ENCODE peak calls at places on chromosomes 4 and X, in five cellular contexts. One of them, this sample, is unnamed.

GRCh38 chrX:136453771-136454170 is 34.0 kb upstream of the BRS3 start:
- DNase-seq in RCC 7860: no peak
- DNase-seq in right cardiac atrium: no peak
- DNase-seq in mesenteric fat pad: no peak
- DNase-seq in stimulated activated CD8-positive, alpha-beta memory T cell treated with anti-CD3 and anti-CD28 coated beads, Interleukin-7, amount 100 ng/mL, for 24 hours: no peak
- DNase-seq in this sample: no peak

GRCh38 chr4:1376841-1377605 is 29.2 kb downstream of the NKX1-1 start:
- DNase-seq in RCC 7860: no peak
- DNase-seq in mesenteric fat pad: no peak
- DNase-seq in right cardiac atrium: peak
- DNase-seq in stimulated activated CD8-positive, alpha-beta memory T cell treated with anti-CD3 and anti-CD28 coated beads, Interleukin-7, amount 100 ng/mL, for 24 hours: no peak
- DNase-seq in this sample: no peak

GRCh38 chrX:150533863-150534262 is 34.6 kb upstream of the MTM1 start:
- DNase-seq in stimulated activated CD8-positive, alpha-beta memory T cell treated with anti-CD3 and anti-CD28 coated beads, Interleukin-7, amount 100 ng/mL, for 24 hours: no peak
- DNase-seq in mesenteric fat pad: no peak
- DNase-seq in right cardiac atrium: no peak
- DNase-seq in RCC 7860: no peak
- DNase-seq in this sample: no peak

GRCh38 chrX:136880003-136880451 is 498 bp downstream of the RBMX start:
- DNase-seq in right cardiac atrium: peak
- DNase-seq in RCC 7860: no peak
- DNase-seq in stimulated activated CD8-positive, alpha-beta memory T cell treated with anti-CD3 and anti-CD28 coated beads, Interleukin-7, amount 100 ng/mL, for 24 hours: no peak
- DNase-seq in mesenteric fat pad: no peak
- DNase-seq in this sample: peak

GRCh38 chrX:130109429-130110378 is 593 bp downstream of the ELF4 start:
- DNase-seq in mesenteric fat pad: no peak
- DNase-seq in stimulated activated CD8-positive, alpha-beta memory T cell treated with anti-CD3 and anti-CD28 coated beads, Interleukin-7, amount 100 ng/mL, for 24 hours: no peak
- DNase-seq in RCC 7860: no peak
- DNase-seq in right cardiac atrium: no peak
- DNase-seq in this sample: no peak

GRCh38 chr4:142354041-142354440 is 492.1 kb downstream of the INPP4B start:
- DNase-seq in stimulated activated CD8-positive, alpha-beta memory T cell treated with anti-CD3 and anti-CD28 coated beads, Interleukin-7, amount 100 ng/mL, for 24 hours: no peak
- DNase-seq in right cardiac atrium: no peak
- DNase-seq in mesenteric fat pad: no peak
- DNase-seq in RCC 7860: no peak
- DNase-seq in this sample: no peak

GRCh38 chrX:109774706-109775105 is 41.6 kb upstream of the ACSL4 start:
- DNase-seq in stimulated activated CD8-positive, alpha-beta memory T cell treated with anti-CD3 and anti-CD28 coated beads, Interleukin-7, amount 100 ng/mL, for 24 hours: no peak
- DNase-seq in mesenteric fat pad: no peak
- DNase-seq in RCC 7860: peak
- DNase-seq in right cardiac atrium: no peak
- DNase-seq in this sample: peak

GRCh38 chr4:7107166-7107905 is 39.5 kb upstream of the GRPEL1 start:
- DNase-seq in right cardiac atrium: no peak
- DNase-seq in mesenteric fat pad: no peak
- DNase-seq in stimulated activated CD8-positive, alpha-beta memory T cell treated with anti-CD3 and anti-CD28 coated beads, Interleukin-7, amount 100 ng/mL, for 24 hours: no peak
- DNase-seq in RCC 7860: no peak
- DNase-seq in this sample: no peak

GRCh38 chr4:181612240-181612639 is 631.0 kb upstream of the TENM3 start:
- DNase-seq in right cardiac atrium: no peak
- DNase-seq in stimulated activated CD8-positive, alpha-beta memory T cell treated with anti-CD3 and anti-CD28 coated beads, Interleukin-7, amount 100 ng/mL, for 24 hours: no peak
- DNase-seq in RCC 7860: no peak
- DNase-seq in mesenteric fat pad: no peak
- DNase-seq in this sample: no peak

GRCh38 chr4:73985528-73985852 is 2.5 kb downstream of the PPBP start:
- DNase-seq in mesenteric fat pad: no peak
- DNase-seq in stimulated activated CD8-positive, alpha-beta memory T cell treated with anti-CD3 and anti-CD28 coated beads, Interleukin-7, amount 100 ng/mL, for 24 hours: no peak
- DNase-seq in right cardiac atrium: no peak
- DNase-seq in RCC 7860: no peak
- DNase-seq in this sample: no peak

GRCh38 chr4:70518716-70519115 is 347 bp downstream of the AMTN start:
- DNase-seq in RCC 7860: no peak
- DNase-seq in stimulated activated CD8-positive, alpha-beta memory T cell treated with anti-CD3 and anti-CD28 coated beads, Interleukin-7, amount 100 ng/mL, for 24 hours: no peak
- DNase-seq in right cardiac atrium: no peak
- DNase-seq in mesenteric fat pad: no peak
- DNase-seq in this sample: no peak

GRCh38 chr4:11313157-11313943 is 115.3 kb downstream of the HS3ST1 start:
- DNase-seq in mesenteric fat pad: no peak
- DNase-seq in stimulated activated CD8-positive, alpha-beta memory T cell treated with anti-CD3 and anti-CD28 coated beads, Interleukin-7, amount 100 ng/mL, for 24 hours: no peak
- DNase-seq in RCC 7860: no peak
- DNase-seq in right cardiac atrium: no peak
- DNase-seq in this sample: no peak

GRCh38 chr4:125546272-125546671 is 231.5 kb downstream of the FAT4 start:
- DNase-seq in stimulated activated CD8-positive, alpha-beta memory T cell treated with anti-CD3 and anti-CD28 coated beads, Interleukin-7, amount 100 ng/mL, for 24 hours: no peak
- DNase-seq in RCC 7860: no peak
- DNase-seq in mesenteric fat pad: no peak
- DNase-seq in right cardiac atrium: no peak
- DNase-seq in this sample: no peak

GRCh38 chr4:91592125-91592524 is 711.6 kb upstream of the GRID2 start:
- DNase-seq in RCC 7860: no peak
- DNase-seq in stimulated activated CD8-positive, alpha-beta memory T cell treated with anti-CD3 and anti-CD28 coated beads, Interleukin-7, amount 100 ng/mL, for 24 hours: no peak
- DNase-seq in right cardiac atrium: no peak
- DNase-seq in mesenteric fat pad: no peak
- DNase-seq in this sample: no peak

GRCh38 chr4:28792917-28793597 is 1927.1 kb upstream of the PCDH7 start:
- DNase-seq in RCC 7860: no peak
- DNase-seq in right cardiac atrium: no peak
- DNase-seq in mesenteric fat pad: no peak
- DNase-seq in stimulated activated CD8-positive, alpha-beta memory T cell treated with anti-CD3 and anti-CD28 coated beads, Interleukin-7, amount 100 ng/mL, for 24 hours: no peak
- DNase-seq in this sample: no peak

GRCh38 chr4:21973850-21974249 is 25.3 kb upstream of the KCNIP4 start:
- DNase-seq in stimulated activated CD8-positive, alpha-beta memory T cell treated with anti-CD3 and anti-CD28 coated beads, Interleukin-7, amount 100 ng/mL, for 24 hours: no peak
- DNase-seq in mesenteric fat pad: no peak
- DNase-seq in right cardiac atrium: no peak
- DNase-seq in RCC 7860: no peak
- DNase-seq in this sample: no peak

GRCh38 chr4:48342559-48342878 is 1.2 kb downstream of the SLAIN2 start:
- DNase-seq in mesenteric fat pad: no peak
- DNase-seq in stimulated activated CD8-positive, alpha-beta memory T cell treated with anti-CD3 and anti-CD28 coated beads, Interleukin-7, amount 100 ng/mL, for 24 hours: no peak
- DNase-seq in right cardiac atrium: no peak
- DNase-seq in RCC 7860: no peak
- DNase-seq in this sample: no peak

GRCh38 chr4:148542922-148543623 is 100.9 kb upstream of the NR3C2 start:
- DNase-seq in mesenteric fat pad: no peak
- DNase-seq in stimulated activated CD8-positive, alpha-beta memory T cell treated with anti-CD3 and anti-CD28 coated beads, Interleukin-7, amount 100 ng/mL, for 24 hours: no peak
- DNase-seq in right cardiac atrium: no peak
- DNase-seq in RCC 7860: no peak
- DNase-seq in this sample: peak

GRCh38 chrX:104330966-104331365 is 76.2 kb upstream of the ESX1 start:
- DNase-seq in stimulated activated CD8-positive, alpha-beta memory T cell treated with anti-CD3 and anti-CD28 coated beads, Interleukin-7, amount 100 ng/mL, for 24 hours: no peak
- DNase-seq in RCC 7860: peak
- DNase-seq in right cardiac atrium: no peak
- DNase-seq in mesenteric fat pad: no peak
- DNase-seq in this sample: peak

GRCh38 chr4:22634541-22635181 is 58.1 kb upstream of the GBA3 start:
- DNase-seq in mesenteric fat pad: no peak
- DNase-seq in right cardiac atrium: no peak
- DNase-seq in RCC 7860: no peak
- DNase-seq in stimulated activated CD8-positive, alpha-beta memory T cell treated with anti-CD3 and anti-CD28 coated beads, Interleukin-7, amount 100 ng/mL, for 24 hours: no peak
- DNase-seq in this sample: no peak

GRCh38 chr4:1360423-1361283 is 13.6 kb downstream of the UVSSA start:
- DNase-seq in RCC 7860: no peak
- DNase-seq in right cardiac atrium: no peak
- DNase-seq in mesenteric fat pad: no peak
- DNase-seq in stimulated activated CD8-positive, alpha-beta memory T cell treated with anti-CD3 and anti-CD28 coated beads, Interleukin-7, amount 100 ng/mL, for 24 hours: no peak
- DNase-seq in this sample: no peak

GRCh38 chr4:57612279-57612678 is 502.1 kb upstream of the IGFBP7 start:
- DNase-seq in RCC 7860: no peak
- DNase-seq in mesenteric fat pad: no peak
- DNase-seq in right cardiac atrium: no peak
- DNase-seq in stimulated activated CD8-positive, alpha-beta memory T cell treated with anti-CD3 and anti-CD28 coated beads, Interleukin-7, amount 100 ng/mL, for 24 hours: no peak
- DNase-seq in this sample: no peak

GRCh38 chr4:166301266-166301665 is 428.2 kb downstream of the TLL1 start:
- DNase-seq in stimulated activated CD8-positive, alpha-beta memory T cell treated with anti-CD3 and anti-CD28 coated beads, Interleukin-7, amount 100 ng/mL, for 24 hours: no peak
- DNase-seq in right cardiac atrium: no peak
- DNase-seq in mesenteric fat pad: no peak
- DNase-seq in RCC 7860: no peak
- DNase-seq in this sample: no peak

GRCh38 chr4:169253904-169254303 is 16.9 kb downstream of the SH3RF1 start:
- DNase-seq in RCC 7860: peak
- DNase-seq in stimulated activated CD8-positive, alpha-beta memory T cell treated with anti-CD3 and anti-CD28 coated beads, Interleukin-7, amount 100 ng/mL, for 24 hours: no peak
- DNase-seq in right cardiac atrium: no peak
- DNase-seq in mesenteric fat pad: no peak
- DNase-seq in this sample: no peak

GRCh38 chr4:152478456-152479237 is 57.2 kb downstream of the FBXW7 start:
- DNase-seq in mesenteric fat pad: no peak
- DNase-seq in stimulated activated CD8-positive, alpha-beta memory T cell treated with anti-CD3 and anti-CD28 coated beads, Interleukin-7, amount 100 ng/mL, for 24 hours: no peak
- DNase-seq in RCC 7860: no peak
- DNase-seq in right cardiac atrium: no peak
- DNase-seq in this sample: no peak